ENCODE peak calls at places on chromosomes 3 and 15, in seven cellular contexts. J is HS-5, Y is pulmonary artery endothelial cell, R is testis, N is stromal cell of bone marrow, P is HEK293T, Z is AG20443. O is an unnamed sample.

GRCh38 chr3:25830373-25831305 is 40.7 kb downstream of the OXSM start:
- DNase-seq in J (no peak), Y (no peak), R (no peak), N (no peak), P (no peak), Z (no peak), O (no peak)

GRCh38 chr3:73727117-73727802 is 102.5 kb upstream of the PDZRN3 start:
- DNase-seq in J (peak), Y (no peak), R (no peak), N (peak), P (no peak), Z (peak), O (no peak)

GRCh38 chr3:52354676-52355075 is 38.6 kb downstream of the DNAH1 start:
- DNase-seq in J (no peak), Y (no peak), R (no peak), N (no peak), P (no peak), Z (no peak), O (no peak)

GRCh38 chr3:54062546-54062945 is 59.8 kb upstream of the CACNA2D3 start:
- DNase-seq in J (no peak), Y (no peak), R (no peak), N (no peak), P (no peak), Z (no peak), O (no peak)

GRCh38 chr3:123571264-123571972 is 13.4 kb downstream of the HACD2 start:
- DNase-seq in J (no peak), Y (no peak), R (no peak), N (no peak), P (no peak), Z (no peak), O (no peak)

GRCh38 chr15:32933241-32933640 is 215.4 kb downstream of the GREM1 start:
- DNase-seq in J (no peak), Y (no peak), R (no peak), N (no peak), P (no peak), Z (no peak), O (no peak)

GRCh38 chr3:37179144-37179967 is 5.0 kb upstream of the LRRFIP2 start:
- DNase-seq in J (no peak), Y (no peak), R (no peak), N (no peak), P (no peak), Z (no peak), O (no peak)

GRCh38 chr3:430186-430585 is 233.6 kb downstream of the CHL1 start:
- DNase-seq in J (no peak), Y (no peak), R (no peak), N (no peak), P (no peak), Z (no peak), O (no peak)

GRCh38 chr3:15750143-15750542 is 47.6 kb downstream of the ANKRD28 start:
- DNase-seq in J (no peak), Y (no peak), R (no peak), N (no peak), P (no peak), Z (no peak), O (no peak)

GRCh38 chr15:69093127-69093526 is 67.3 kb upstream of the GLCE start:
- DNase-seq in J (no peak), Y (no peak), R (no peak), N (no peak), P (no peak), Z (no peak), O (no peak)

GRCh38 chr3:37582117-37582516 is 279.6 kb upstream of the CTDSPL start:
- DNase-seq in J (no peak), Y (no peak), R (no peak), N (no peak), P (no peak), Z (no peak), O (no peak)

GRCh38 chr3:69370156-69370944 is 15.5 kb downstream of the FRMD4B start:
- DNase-seq in J (no peak), Y (no peak), R (peak), N (no peak), P (no peak), Z (peak), O (peak)

GRCh38 chr3:66577804-66578203 is 77.0 kb upstream of the LRIG1 start:
- DNase-seq in J (no peak), Y (no peak), R (no peak), N (no peak), P (no peak), Z (no peak), O (no peak)

GRCh38 chr3:60839242-60839641 is 412.0 kb downstream of the FHIT start:
- DNase-seq in J (no peak), Y (no peak), R (peak), N (no peak), P (peak), Z (peak), O (no peak)

GRCh38 chr3:179323197-179323901 is 518 bp downstream of the ZNF639 start:
- DNase-seq in J (peak), Y (no peak), R (peak), N (peak), P (peak), Z (peak), O (peak)

GRCh38 chr3:161163297-161163696 is 57.8 kb upstream of the NMD3 start:
- DNase-seq in J (peak), Y (no peak), R (no peak), N (peak), P (no peak), Z (peak), O (no peak)

GRCh38 chr3:105417538-105418289 is 51.0 kb downstream of the ALCAM start:
- DNase-seq in J (peak), Y (no peak), R (no peak), N (no peak), P (no peak), Z (no peak), O (no peak)

GRCh38 chr3:197516517-197516889 is 39.3 kb downstream of the BDH1 start:
- DNase-seq in J (peak), Y (no peak), R (no peak), N (peak), P (no peak), Z (peak), O (no peak)

GRCh38 chr3:169886671-169887070 is 16.9 kb upstream of the LRRC31 start:
- DNase-seq in J (no peak), Y (no peak), R (peak), N (peak), P (no peak), Z (peak), O (no peak)

GRCh38 chr3:195106418-195106906 is 164.5 kb downstream of the XXYLT1 start:
- DNase-seq in J (no peak), Y (no peak), R (peak), N (no peak), P (peak), Z (peak), O (peak)

GRCh38 chr15:76163429-76164020 is 103.7 kb downstream of the TMEM266 start:
- DNase-seq in J (no peak), Y (no peak), R (peak), N (no peak), P (no peak), Z (peak), O (no peak)

GRCh38 chr3:56369914-56370313 is 98.4 kb downstream of the ERC2 start:
- DNase-seq in J (no peak), Y (no peak), R (no peak), N (no peak), P (no peak), Z (no peak), O (no peak)

GRCh38 chr3:42501681-42502428 is 588 bp upstream of the VIPR1 start:
- DNase-seq in J (no peak), Y (no peak), R (peak), N (no peak), P (no peak), Z (peak), O (peak)

GRCh38 chr3:78589778-78590177 is 1178.0 kb downstream of the ROBO1 start:
- DNase-seq in J (no peak), Y (no peak), R (no peak), N (no peak), P (no peak), Z (no peak), O (no peak)

GRCh38 chr3:145518639-145519038 is 642.3 kb downstream of the PLOD2 start:
- DNase-seq in J (no peak), Y (no peak), R (no peak), N (no peak), P (no peak), Z (no peak), O (no peak)

GRCh38 chr3:50620420-50620819 is 3.5 kb downstream of the MAPKAPK3 start:
- DNase-seq in J (no peak), Y (no peak), R (no peak), N (no peak), P (no peak), Z (no peak), O (no peak)